ENCODE peak calls at places on chromosomes 1 and 21, in eight cellular contexts. One of them, this sample, is unnamed.

GRCh38 chr1:31011719-31012118 is 53.8 kb downstream of the PUM1 start:
- DNase-seq in pancreas: no peak
- DNase-seq in IMR-90: no peak
- DNase-seq in CD8-positive, alpha-beta T cell: no peak
- DNase-seq in GM12865: no peak
- DNase-seq in prostate gland: no peak
- DNase-seq in fibroblast of the aortic adventitia: no peak
- DNase-seq in AG04449: no peak
- DNase-seq in this sample: no peak

GRCh38 chr1:183881387-183882084 is 76.6 kb downstream of the RGL1 start:
- DNase-seq in pancreas: peak; percentile 68
- DNase-seq in AG04449: peak; percentile 24
- DNase-seq in prostate gland: peak; percentile 74
- DNase-seq in GM12865: no peak
- DNase-seq in IMR-90: peak; percentile 86
- DNase-seq in fibroblast of the aortic adventitia: peak; percentile 95
- DNase-seq in CD8-positive, alpha-beta T cell: no peak
- DNase-seq in this sample: peak; percentile 11

GRCh38 chr21:38938343-38938742 is 132.6 kb downstream of the ETS2 start:
- DNase-seq in CD8-positive, alpha-beta T cell: no peak
- DNase-seq in pancreas: no peak
- DNase-seq in prostate gland: no peak
- DNase-seq in GM12865: peak; percentile 8
- DNase-seq in fibroblast of the aortic adventitia: no peak
- DNase-seq in AG04449: no peak
- DNase-seq in IMR-90: peak; percentile 49
- DNase-seq in this sample: no peak

GRCh38 chr1:20421441-20421840 is 64.6 kb downstream of the CAMK2N1 start:
- DNase-seq in AG04449: no peak
- DNase-seq in IMR-90: no peak
- DNase-seq in fibroblast of the aortic adventitia: no peak
- DNase-seq in pancreas: no peak
- DNase-seq in GM12865: no peak
- DNase-seq in CD8-positive, alpha-beta T cell: no peak
- DNase-seq in prostate gland: no peak
- DNase-seq in this sample: no peak

GRCh38 chr1:47771766-47772165 is 225.4 kb downstream of the TRABD2B start:
- DNase-seq in prostate gland: peak; percentile 28
- DNase-seq in pancreas: no peak
- DNase-seq in IMR-90: no peak
- DNase-seq in fibroblast of the aortic adventitia: no peak
- DNase-seq in CD8-positive, alpha-beta T cell: no peak
- DNase-seq in GM12865: no peak
- DNase-seq in AG04449: no peak
- DNase-seq in this sample: no peak

GRCh38 chr1:158145173-158145719 is 35.4 kb upstream of the CD1D start:
- DNase-seq in pancreas: peak; percentile 57
- DNase-seq in GM12865: no peak
- DNase-seq in CD8-positive, alpha-beta T cell: no peak
- DNase-seq in prostate gland: peak; percentile 25
- DNase-seq in fibroblast of the aortic adventitia: peak; percentile 92
- DNase-seq in IMR-90: peak; percentile 57
- DNase-seq in AG04449: peak; percentile 21
- DNase-seq in this sample: peak; percentile 52

GRCh38 chr21:44377922-44378645 is 24.7 kb downstream of the TRPM2 start:
- DNase-seq in prostate gland: no peak
- DNase-seq in AG04449: no peak
- DNase-seq in IMR-90: no peak
- DNase-seq in fibroblast of the aortic adventitia: no peak
- DNase-seq in GM12865: no peak
- DNase-seq in CD8-positive, alpha-beta T cell: no peak
- DNase-seq in pancreas: no peak
- DNase-seq in this sample: no peak

GRCh38 chr1:3638027-3638426 is 11.9 kb downstream of the WRAP73 start:
- DNase-seq in AG04449: no peak
- DNase-seq in fibroblast of the aortic adventitia: no peak
- DNase-seq in GM12865: no peak
- DNase-seq in prostate gland: no peak
- DNase-seq in CD8-positive, alpha-beta T cell: no peak
- DNase-seq in IMR-90: no peak
- DNase-seq in pancreas: no peak
- DNase-seq in this sample: no peak

GRCh38 chr1:178946416-178946815 is 75.5 kb upstream of the ANGPTL1 start:
- DNase-seq in GM12865: no peak
- DNase-seq in IMR-90: no peak
- DNase-seq in AG04449: no peak
- DNase-seq in pancreas: no peak
- DNase-seq in fibroblast of the aortic adventitia: no peak
- DNase-seq in prostate gland: no peak
- DNase-seq in CD8-positive, alpha-beta T cell: no peak
- DNase-seq in this sample: no peak

GRCh38 chr1:67963263-67963662 is 87.2 kb downstream of the DIRAS3 start:
- DNase-seq in prostate gland: no peak
- DNase-seq in CD8-positive, alpha-beta T cell: no peak
- DNase-seq in pancreas: no peak
- DNase-seq in IMR-90: no peak
- DNase-seq in fibroblast of the aortic adventitia: no peak
- DNase-seq in AG04449: no peak
- DNase-seq in GM12865: no peak
- DNase-seq in this sample: no peak

GRCh38 chr21:32241434-32241785 is 37.4 kb downstream of the MIS18A start:
- DNase-seq in CD8-positive, alpha-beta T cell: no peak
- DNase-seq in AG04449: no peak
- DNase-seq in IMR-90: no peak
- DNase-seq in GM12865: peak; percentile 2
- DNase-seq in fibroblast of the aortic adventitia: peak; percentile 20
- DNase-seq in prostate gland: peak; percentile 53
- DNase-seq in pancreas: no peak
- DNase-seq in this sample: no peak

GRCh38 chr1:234154320-234155251 is 218.7 kb upstream of the COA6 start:
- DNase-seq in CD8-positive, alpha-beta T cell: no peak
- DNase-seq in prostate gland: peak; percentile 27
- DNase-seq in pancreas: peak; percentile 17
- DNase-seq in fibroblast of the aortic adventitia: peak; percentile 77
- DNase-seq in AG04449: peak; percentile 19
- DNase-seq in GM12865: peak; percentile 80
- DNase-seq in IMR-90: peak; percentile 73
- DNase-seq in this sample: peak; percentile 9

GRCh38 chr1:156910309-156910782 is 10.1 kb upstream of the LRRC71 start:
- DNase-seq in GM12865: peak; percentile 58
- DNase-seq in AG04449: no peak
- DNase-seq in fibroblast of the aortic adventitia: no peak
- DNase-seq in CD8-positive, alpha-beta T cell: peak; percentile 55
- DNase-seq in prostate gland: peak; percentile 20
- DNase-seq in IMR-90: no peak
- DNase-seq in pancreas: no peak
- DNase-seq in this sample: no peak

GRCh38 chr21:42533306-42533962 is 19.8 kb downstream of the SLC37A1 start:
- DNase-seq in pancreas: no peak
- DNase-seq in GM12865: no peak
- DNase-seq in CD8-positive, alpha-beta T cell: no peak
- DNase-seq in fibroblast of the aortic adventitia: no peak
- DNase-seq in IMR-90: no peak
- DNase-seq in prostate gland: no peak
- DNase-seq in AG04449: no peak
- DNase-seq in this sample: no peak
- H3K4me3 ChIP-seq in pancreas: no peak overlapping the region
- H3K4me3 ChIP-seq in GM12865: peak overlapping the region; percentile 40
- H3K4me3 ChIP-seq in CD8-positive, alpha-beta T cell: no peak overlapping the region
- H3K4me3 ChIP-seq in fibroblast of the aortic adventitia: no peak overlapping the region
- H3K4me3 ChIP-seq in IMR-90: no peak overlapping the region
- H3K4me3 ChIP-seq in prostate gland: no peak overlapping the region
- H3K4me3 ChIP-seq in AG04449: no peak overlapping the region
- H3K4me3 ChIP-seq in this sample: no peak overlapping the region

GRCh38 chr1:83546863-83547262 is 452.1 kb downstream of the TTLL7 start:
- DNase-seq in IMR-90: no peak
- DNase-seq in fibroblast of the aortic adventitia: peak; percentile 80
- DNase-seq in CD8-positive, alpha-beta T cell: no peak
- DNase-seq in prostate gland: no peak
- DNase-seq in pancreas: no peak
- DNase-seq in AG04449: no peak
- DNase-seq in GM12865: no peak
- DNase-seq in this sample: no peak

GRCh38 chr1:83548311-83548710 is 450.6 kb downstream of the TTLL7 start:
- DNase-seq in pancreas: no peak
- DNase-seq in prostate gland: no peak
- DNase-seq in fibroblast of the aortic adventitia: no peak
- DNase-seq in IMR-90: no peak
- DNase-seq in GM12865: no peak
- DNase-seq in AG04449: no peak
- DNase-seq in CD8-positive, alpha-beta T cell: no peak
- DNase-seq in this sample: no peak

GRCh38 chr1:83547903-83548302 is 451.0 kb downstream of the TTLL7 start:
- DNase-seq in pancreas: no peak
- DNase-seq in CD8-positive, alpha-beta T cell: no peak
- DNase-seq in prostate gland: no peak
- DNase-seq in GM12865: no peak
- DNase-seq in IMR-90: peak; percentile 2
- DNase-seq in AG04449: no peak
- DNase-seq in fibroblast of the aortic adventitia: peak; percentile 76
- DNase-seq in this sample: no peak

GRCh38 chr1:83543222-83543973 is 455.5 kb downstream of the TTLL7 start:
- DNase-seq in IMR-90: no peak
- DNase-seq in prostate gland: no peak
- DNase-seq in GM12865: no peak
- DNase-seq in fibroblast of the aortic adventitia: no peak
- DNase-seq in AG04449: no peak
- DNase-seq in pancreas: no peak
- DNase-seq in CD8-positive, alpha-beta T cell: no peak
- DNase-seq in this sample: no peak

GRCh38 chr1:83545450-83545849 is 453.5 kb downstream of the TTLL7 start:
- DNase-seq in fibroblast of the aortic adventitia: no peak
- DNase-seq in prostate gland: no peak
- DNase-seq in CD8-positive, alpha-beta T cell: no peak
- DNase-seq in pancreas: no peak
- DNase-seq in AG04449: no peak
- DNase-seq in GM12865: peak; percentile 18
- DNase-seq in IMR-90: no peak
- DNase-seq in this sample: no peak
- TF ChIP-seq CTCF in fibroblast of the aortic adventitia: no peak
- TF ChIP-seq CTCF in prostate gland: no peak
- TF ChIP-seq CTCF in CD8-positive, alpha-beta T cell: no peak
- TF ChIP-seq CTCF in pancreas: no peak
- TF ChIP-seq CTCF in AG04449: no peak
- TF ChIP-seq CTCF in GM12865: peak; percentile 21
- TF ChIP-seq CTCF in IMR-90: no peak
- TF ChIP-seq CTCF in this sample: no peak

DNA sequence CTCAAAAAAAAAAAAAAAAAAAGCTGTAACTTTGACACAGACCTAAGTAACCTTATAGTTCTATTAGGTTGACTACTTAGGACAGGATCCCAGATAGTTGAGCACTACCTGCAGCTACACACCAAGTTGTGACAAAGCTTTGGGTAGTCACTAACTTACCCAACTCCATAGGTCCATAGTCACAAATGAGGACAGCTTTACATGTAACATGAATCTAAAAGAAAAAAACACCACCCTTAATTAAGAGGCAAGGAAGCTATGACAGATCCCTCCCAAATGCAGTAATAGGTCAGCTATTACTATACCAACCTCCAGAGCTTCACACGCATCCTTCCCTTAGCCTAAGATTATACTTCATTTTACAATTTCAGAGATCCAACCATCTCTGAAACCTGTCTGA is 12.7 kb upstream of the RAB42 start:
- DNase-seq in CD8-positive, alpha-beta T cell: no peak
- DNase-seq in AG04449: no peak
- DNase-seq in GM12865: no peak
- DNase-seq in fibroblast of the aortic adventitia: no peak
- DNase-seq in IMR-90: no peak
- DNase-seq in prostate gland: no peak
- DNase-seq in pancreas: no peak
- DNase-seq in this sample: no peak
- H3K4me3 ChIP-seq in CD8-positive, alpha-beta T cell: no peak overlapping the region
- H3K4me3 ChIP-seq in AG04449: peak overlapping the region; percentile 93
- H3K4me3 ChIP-seq in GM12865: peak overlapping the region; percentile 65
- H3K4me3 ChIP-seq in fibroblast of the aortic adventitia: peak overlapping the region; percentile 73
- H3K4me3 ChIP-seq in IMR-90: no peak overlapping the region
- H3K4me3 ChIP-seq in prostate gland: no peak overlapping the region
- H3K4me3 ChIP-seq in pancreas: no peak overlapping the region
- H3K4me3 ChIP-seq in this sample: no peak overlapping the region

GRCh38 chr1:38037481-38037939 is 9.1 kb downstream of the POU3F1 start:
- DNase-seq in fibroblast of the aortic adventitia: peak; percentile 35
- DNase-seq in pancreas: no peak
- DNase-seq in GM12865: no peak
- DNase-seq in CD8-positive, alpha-beta T cell: no peak
- DNase-seq in AG04449: no peak
- DNase-seq in prostate gland: no peak
- DNase-seq in IMR-90: no peak
- DNase-seq in this sample: no peak
- TF ChIP-seq CTCF in fibroblast of the aortic adventitia: no peak
- TF ChIP-seq CTCF in pancreas: no peak
- TF ChIP-seq CTCF in GM12865: peak; percentile 15
- TF ChIP-seq CTCF in CD8-positive, alpha-beta T cell: no peak
- TF ChIP-seq CTCF in AG04449: peak; percentile 20
- TF ChIP-seq CTCF in prostate gland: no peak
- TF ChIP-seq CTCF in IMR-90: peak; percentile 31
- TF ChIP-seq CTCF in this sample: peak; percentile 29

GRCh38 chr1:24112381-24113169 is 640 bp upstream of the MYOM3 start:
- DNase-seq in pancreas: peak; percentile 66
- DNase-seq in GM12865: peak; percentile 66
- DNase-seq in AG04449: no peak
- DNase-seq in prostate gland: peak; percentile 66
- DNase-seq in IMR-90: peak; percentile 65
- DNase-seq in fibroblast of the aortic adventitia: peak; percentile 73
- DNase-seq in CD8-positive, alpha-beta T cell: peak; percentile 61
- DNase-seq in this sample: no peak
- H3K4me3 ChIP-seq in pancreas: no peak overlapping the region
- H3K4me3 ChIP-seq in GM12865: no peak overlapping the region
- H3K4me3 ChIP-seq in AG04449: peak overlapping the region; percentile 32
- H3K4me3 ChIP-seq in prostate gland: no peak overlapping the region
- H3K4me3 ChIP-seq in IMR-90: no peak overlapping the region
- H3K4me3 ChIP-seq in fibroblast of the aortic adventitia: no peak overlapping the region
- H3K4me3 ChIP-seq in CD8-positive, alpha-beta T cell: peak overlapping the region; percentile 23
- H3K4me3 ChIP-seq in this sample: no peak overlapping the region

DNA sequence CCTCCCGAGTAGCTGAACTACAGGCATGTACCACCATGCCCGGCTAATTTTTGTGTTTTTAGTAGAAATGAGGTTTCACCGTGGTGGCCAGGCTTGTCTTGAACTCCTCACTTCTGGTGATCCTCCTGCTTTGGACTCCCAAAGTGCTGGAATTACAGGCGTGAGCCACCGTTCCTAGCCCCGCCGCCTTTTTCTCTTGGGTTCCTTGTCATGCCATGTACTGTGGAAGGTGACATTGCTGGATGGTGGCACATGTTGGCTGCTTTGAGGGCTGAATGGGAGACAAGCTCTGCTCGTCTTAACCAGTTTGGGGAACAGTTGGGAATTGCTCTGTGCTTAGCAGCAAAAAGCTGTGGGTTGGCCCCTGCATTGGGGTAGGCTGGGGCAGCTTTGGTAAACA is 22.7 kb downstream of the ACTL8 start:
- DNase-seq in CD8-positive, alpha-beta T cell: no peak
- DNase-seq in IMR-90: no peak
- DNase-seq in pancreas: no peak
- DNase-seq in GM12865: no peak
- DNase-seq in fibroblast of the aortic adventitia: no peak
- DNase-seq in AG04449: no peak
- DNase-seq in prostate gland: no peak
- DNase-seq in this sample: no peak
- TF ChIP-seq CTCF in CD8-positive, alpha-beta T cell: no peak
- TF ChIP-seq CTCF in IMR-90: no peak
- TF ChIP-seq CTCF in pancreas: no peak
- TF ChIP-seq CTCF in GM12865: no peak
- TF ChIP-seq CTCF in fibroblast of the aortic adventitia: no peak
- TF ChIP-seq CTCF in AG04449: no peak
- TF ChIP-seq CTCF in prostate gland: no peak
- TF ChIP-seq CTCF in this sample: no peak

This sample was measured in BJ.